ENCODE peak calls at places on chromosomes 6 and 20, in eight cellular contexts. V, S, X, Z, B, R, L and U are unnamed samples.

GRCh38 chr6:13903399-13903798 is 21.4 kb upstream of the RNF182 start:
- DNase-seq in V (no peak), S (no peak), X (no peak), Z (no peak), B (no peak), R (no peak), L (no peak), U (no peak)

GRCh38 chr6:46042355-46042999 is 26.8 kb upstream of the CLIC5 start:
- DNase-seq in V (no peak), S (peak; percentile 11), X (no peak), Z (peak; percentile 54), B (no peak), R (no peak), L (no peak), U (no peak)

GRCh38 chr20:57256908-57257307 is 9.5 kb downstream of the BMP7 start:
- DNase-seq in V (no peak), S (no peak), X (no peak), Z (no peak), B (no peak), R (no peak), L (no peak), U (no peak)

GRCh38 chr6:53623497-53623896 is 42.1 kb downstream of the KLHL31 start:
- DNase-seq in V (no peak), S (peak; percentile 61), X (no peak), Z (peak; percentile 64), B (no peak), R (no peak), L (no peak), U (peak; percentile 18)

GRCh38 chr6:15960740-15961629 is 167.9 kb upstream of the MYLIP start:
- DNase-seq in V (no peak), S (no peak), X (no peak), Z (no peak), B (no peak), R (no peak), L (no peak), U (no peak)

GRCh38 chr20:407953-408842 is at the start of gene RBCK1:
- DNase-seq in V (peak; percentile 92), S (peak; percentile 72), X (no peak), Z (peak; percentile 82), B (peak; percentile 88), R (peak; percentile 86), L (peak; percentile 88), U (no peak)

GRCh38 chr6:49479308-49480004 is 16.3 kb downstream of the CENPQ start:
- DNase-seq in V (no peak), S (no peak), X (no peak), Z (no peak), B (no peak), R (no peak), L (no peak), U (no peak)

GRCh38 chr6:93423542-93423941 is 4.2 kb upstream of the EPHA7 start:
- DNase-seq in V (no peak), S (no peak), X (no peak), Z (peak; percentile 57), B (no peak), R (peak; percentile 21), L (peak; percentile 14), U (no peak)

GRCh38 chr20:5658897-5659296 is 91.3 kb upstream of the SHLD1 start:
- DNase-seq in V (no peak), S (peak; percentile 91), X (no peak), Z (peak; percentile 91), B (peak; percentile 29), R (peak; percentile 77), L (peak; percentile 17), U (peak; percentile 30)

GRCh38 chr6:78243519-78243918 is 590.7 kb downstream of the MEI4 start:
- DNase-seq in V (no peak), S (peak; percentile 8), X (no peak), Z (peak; percentile 1), B (no peak), R (no peak), L (no peak), U (no peak)

GRCh38 chr20:22217712-22218352 is 366.5 kb downstream of the FOXA2 start:
- DNase-seq in V (no peak), S (no peak), X (no peak), Z (no peak), B (no peak), R (no peak), L (no peak), U (no peak)

GRCh38 chr6:10643214-10643641 is 51.2 kb downstream of the C6orf52 start:
- DNase-seq in V (no peak), S (no peak), X (no peak), Z (no peak), B (no peak), R (no peak), L (no peak), U (no peak)

GRCh38 chr6:170523256-170524187 is 29.6 kb downstream of the PSMB1 start:
- DNase-seq in V (no peak), S (no peak), X (no peak), Z (no peak), B (no peak), R (no peak), L (no peak), U (no peak)

GRCh38 chr20:10559266-10559665 is 114.5 kb downstream of the JAG1 start:
- DNase-seq in V (no peak), S (no peak), X (no peak), Z (no peak), B (no peak), R (no peak), L (no peak), U (no peak)

GRCh38 chr20:37670426-37670825 is 23.4 kb upstream of the CTNNBL1 start:
- DNase-seq in V (no peak), S (no peak), X (no peak), Z (no peak), B (no peak), R (no peak), L (no peak), U (no peak)

GRCh38 chr6:129069006-129069405 is 186.1 kb downstream of the LAMA2 start:
- DNase-seq in V (no peak), S (no peak), X (no peak), Z (peak; percentile 10), B (no peak), R (no peak), L (no peak), U (no peak)

DNA sequence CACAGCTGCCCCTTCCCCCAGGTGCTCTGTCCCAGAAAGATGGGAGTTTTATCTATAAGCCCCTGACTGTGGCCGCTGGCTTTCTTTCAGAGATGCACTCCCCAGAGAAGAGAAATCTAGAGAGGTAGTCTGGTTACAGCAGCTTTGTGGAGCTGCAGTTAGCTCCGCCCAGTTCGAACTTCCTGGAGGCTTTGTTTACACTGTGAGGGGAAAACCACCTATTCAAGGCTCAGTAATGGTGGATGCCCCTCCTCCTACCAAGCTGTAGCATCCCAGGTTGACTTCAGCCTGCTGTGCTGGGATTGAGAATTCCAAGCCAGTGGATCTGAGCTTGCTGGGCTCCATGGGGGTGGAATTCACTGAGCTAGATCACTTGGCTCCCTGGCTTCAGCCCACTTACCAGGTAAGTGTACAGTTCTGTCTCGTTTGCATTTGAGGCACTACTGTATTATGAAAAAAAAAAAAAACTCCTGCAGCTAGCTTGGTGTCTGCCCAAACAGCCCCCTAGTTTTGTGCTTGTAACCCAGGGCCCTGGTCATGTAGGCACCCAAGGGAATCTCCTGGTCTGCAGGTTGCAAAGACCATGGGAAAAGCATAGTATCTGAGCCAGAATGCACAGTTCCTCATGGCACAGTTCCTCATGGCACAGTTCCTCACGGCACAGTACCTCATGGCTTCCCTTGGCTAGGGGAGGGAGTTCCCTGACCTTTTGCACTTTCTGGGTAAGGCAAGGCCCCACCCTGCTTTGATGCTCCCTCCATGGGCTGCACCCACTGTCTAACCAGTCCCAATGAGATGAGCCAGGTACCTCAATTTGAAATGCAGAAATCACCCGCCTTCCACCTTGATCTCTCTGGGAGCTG is 275.0 kb downstream of the CENPW start:
- DNase-seq in V (no peak), S (no peak), X (no peak), Z (no peak), B (no peak), R (no peak), L (no peak), U (no peak)
- H3K27me3 ChIP-seq in V (no peaks in the 10 kb centered on the region), S (no peaks in the 10 kb centered on the region), X (no peaks in the 10 kb centered on the region), Z (no peaks in the 10 kb centered on the region), B (no peaks in the 10 kb centered on the region), R (no peaks in the 10 kb centered on the region), L (no peaks in the 10 kb centered on the region), U (no peaks in the 10 kb centered on the region)

DNA sequence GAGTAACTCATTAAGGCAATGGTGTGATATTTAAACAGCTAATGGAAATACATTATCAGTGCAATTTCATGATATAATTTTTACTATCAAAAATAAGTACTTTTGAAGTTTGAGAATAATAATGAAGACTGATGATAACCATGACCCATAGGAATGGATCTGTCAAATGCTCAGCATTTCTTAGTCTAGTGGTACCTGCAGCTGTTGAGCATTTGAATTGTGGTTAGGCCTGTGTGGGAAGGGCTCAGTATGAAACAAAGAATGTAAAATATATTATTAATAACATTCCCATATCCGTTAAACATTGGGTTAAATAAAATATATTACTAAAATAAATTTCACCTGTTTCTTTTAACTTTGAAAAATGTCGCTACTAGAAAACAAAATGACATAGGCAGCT is 173.0 kb downstream of the PHF3 start:
- DNase-seq in V (no peak), S (no peak), X (no peak), Z (no peak), B (no peak), R (no peak), L (no peak), U (no peak)
- H3K4me3 ChIP-seq in V (no peak overlapping the region), S (no peak overlapping the region), X (no peak overlapping the region), Z (no peak overlapping the region), B (no peak overlapping the region), R (no peak overlapping the region), L (no peak overlapping the region), U (no peak overlapping the region)

GRCh38 chr20:44268802-44269201 is 21.7 kb downstream of the GDAP1L1 start:
- DNase-seq in V (no peak), S (no peak), X (no peak), Z (no peak), B (no peak), R (no peak), L (no peak), U (no peak)

GRCh38 chr20:44273231-44274215 is 26.4 kb downstream of the GDAP1L1 start:
- DNase-seq in V (no peak), S (no peak), X (no peak), Z (no peak), B (no peak), R (no peak), L (no peak), U (no peak)

GRCh38 chr20:44274303-44275017 is 27.4 kb downstream of the GDAP1L1 start:
- DNase-seq in V (no peak), S (no peak), X (no peak), Z (no peak), B (no peak), R (no peak), L (no peak), U (no peak)

GRCh38 chr20:44271915-44272663 is 25.0 kb downstream of the GDAP1L1 start:
- DNase-seq in V (no peak), S (no peak), X (no peak), Z (no peak), B (no peak), R (no peak), L (no peak), U (no peak)
- TF ChIP-seq CTCF in V (no peak), S (no peak), X (no peak), Z (no peak), B (no peak), R (no peak), L (no peak), U (peak; percentile 10)

DNA sequence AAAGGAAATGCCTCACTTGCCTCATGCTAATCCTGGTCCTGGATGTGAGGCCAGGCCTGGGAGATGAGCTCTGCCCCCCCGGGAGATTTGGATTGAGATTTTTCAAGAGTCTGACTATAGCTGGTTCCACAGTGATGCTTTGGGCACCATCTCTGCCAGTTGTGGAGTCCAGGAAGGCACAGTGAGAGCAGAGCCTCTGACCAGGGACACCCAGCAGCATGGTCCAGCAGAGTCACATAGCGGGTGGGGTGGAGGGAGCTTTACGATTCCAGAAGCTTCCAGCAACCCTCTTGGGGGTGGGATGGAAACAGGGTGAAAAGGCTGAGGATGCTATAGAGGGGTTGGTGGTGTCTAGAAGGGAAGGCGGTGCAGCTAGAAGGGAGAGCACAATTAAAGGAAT is 8.7 kb downstream of the SLC32A1 start:
- DNase-seq in V (no peak), S (no peak), X (no peak), Z (no peak), B (no peak), R (no peak), L (no peak), U (no peak)
- H3K27me3 ChIP-seq in V (peaks cover 54% of the 10 kb centered on the region), S (peaks cover 54% of the 10 kb centered on the region), X (peaks cover 41% of the 10 kb centered on the region), Z (peaks cover 48% of the 10 kb centered on the region), B (peaks cover 68% of the 10 kb centered on the region), R (no peaks in the 10 kb centered on the region), L (peaks cover 16% of the 10 kb centered on the region), U (peaks cover 40% of the 10 kb centered on the region)